ENCODE peak calls at places on chromosomes 13 and 19, in five cellular contexts. One of them, this sample, is unnamed.
A peak's percentile ranks its signal among the peaks of the same experiment; 100 is the strongest.

GRCh38 chr19:11067356-11068113 is 21.7 kb upstream of the LDLR start:
- DNase-seq in NCI-H1105 treated with DMSO at 0.1 percent for 48 hours: no peak
- DNase-seq in left lung: no peak
- DNase-seq in lower lobe of right lung: no peak
- DNase-seq in T-helper 1 cell: no peak
- DNase-seq in this sample: no peak

GRCh38 chr19:44846455-44847143 is 502 bp downstream of the NECTIN2 start:
- DNase-seq in NCI-H1105 treated with DMSO at 0.1 percent for 48 hours: no peak
- DNase-seq in left lung: peak; percentile 45
- DNase-seq in lower lobe of right lung: peak; percentile 52
- DNase-seq in T-helper 1 cell: no peak
- DNase-seq in this sample: no peak

GRCh38 chr13:72205773-72206172 is 338.8 kb upstream of the DACH1 start:
- DNase-seq in NCI-H1105 treated with DMSO at 0.1 percent for 48 hours: no peak
- DNase-seq in left lung: no peak
- DNase-seq in lower lobe of right lung: no peak
- DNase-seq in T-helper 1 cell: no peak
- DNase-seq in this sample: no peak

GRCh38 chr13:73820285-73820684 is 313.9 kb downstream of the KLF12 start:
- DNase-seq in NCI-H1105 treated with DMSO at 0.1 percent for 48 hours: no peak
- DNase-seq in left lung: no peak
- DNase-seq in lower lobe of right lung: no peak
- DNase-seq in T-helper 1 cell: no peak
- DNase-seq in this sample: no peak

GRCh38 chr19:34350161-34350561 is 14.8 kb upstream of the GPI start:
- DNase-seq in NCI-H1105 treated with DMSO at 0.1 percent for 48 hours: no peak
- DNase-seq in left lung: no peak
- DNase-seq in lower lobe of right lung: no peak
- DNase-seq in T-helper 1 cell: peak; percentile 73
- DNase-seq in this sample: no peak

GRCh38 chr19:58552655-58553054 is 2.2 kb downstream of the CHMP2A start:
- DNase-seq in NCI-H1105 treated with DMSO at 0.1 percent for 48 hours: no peak
- DNase-seq in left lung: no peak
- DNase-seq in lower lobe of right lung: no peak
- DNase-seq in T-helper 1 cell: no peak
- DNase-seq in this sample: no peak

GRCh38 chr13:38875186-38875875 is 115.3 kb downstream of the STOML3 start:
- DNase-seq in NCI-H1105 treated with DMSO at 0.1 percent for 48 hours: no peak
- DNase-seq in left lung: no peak
- DNase-seq in lower lobe of right lung: no peak
- DNase-seq in T-helper 1 cell: no peak
- DNase-seq in this sample: no peak

GRCh38 chr13:23547000-23547590 is 23.1 kb upstream of the TNFRSF19 start:
- DNase-seq in NCI-H1105 treated with DMSO at 0.1 percent for 48 hours: no peak
- DNase-seq in left lung: no peak
- DNase-seq in lower lobe of right lung: no peak
- DNase-seq in T-helper 1 cell: no peak
- DNase-seq in this sample: no peak

GRCh38 chr13:24627090-24627714 is 53.0 kb upstream of the ATP12A start:
- DNase-seq in NCI-H1105 treated with DMSO at 0.1 percent for 48 hours: no peak
- DNase-seq in left lung: no peak
- DNase-seq in lower lobe of right lung: no peak
- DNase-seq in T-helper 1 cell: no peak
- DNase-seq in this sample: peak; percentile 10